ENCODE peak calls at places on chromosomes 3 and 15, in four cellular contexts. One of them, this sample, is unnamed.

GRCh38 chr15:75994220-75994619 is 18.0 kb downstream of the NRG4 start:
- DNase-seq in upper lobe of right lung: no peak
- DNase-seq in hepatocyte: no peak
- DNase-seq in PC-3: no peak
- DNase-seq in this sample: no peak

GRCh38 chr3:4719011-4719649 is 226.0 kb downstream of the ITPR1 start:
- DNase-seq in upper lobe of right lung: no peak
- DNase-seq in hepatocyte: no peak
- DNase-seq in PC-3: no peak
- DNase-seq in this sample: no peak

GRCh38 chr3:194285024-194285858 is 65.9 kb downstream of the CPN2 start:
- DNase-seq in upper lobe of right lung: peak; percentile 13
- DNase-seq in hepatocyte: no peak
- DNase-seq in PC-3: peak; percentile 72
- DNase-seq in this sample: no peak

GRCh38 chr3:124084398-124084881 is 92.5 kb upstream of the ROPN1 start:
- DNase-seq in upper lobe of right lung: no peak
- DNase-seq in hepatocyte: peak; percentile 28
- DNase-seq in PC-3: no peak
- DNase-seq in this sample: no peak

GRCh38 chr3:183502782-183503181 is 52.7 kb downstream of the KLHL6 start:
- DNase-seq in upper lobe of right lung: no peak
- DNase-seq in hepatocyte: no peak
- DNase-seq in PC-3: peak; percentile 52
- DNase-seq in this sample: no peak

GRCh38 chr3:126155819-126156218 is 24.6 kb downstream of the ALDH1L1 start:
- DNase-seq in upper lobe of right lung: no peak
- DNase-seq in hepatocyte: no peak
- DNase-seq in PC-3: no peak
- DNase-seq in this sample: no peak

GRCh38 chr3:29384640-29385039 is 103.8 kb downstream of the RBMS3 start:
- DNase-seq in upper lobe of right lung: no peak
- DNase-seq in hepatocyte: peak; percentile 34
- DNase-seq in PC-3: no peak
- DNase-seq in this sample: peak; percentile 84

GRCh38 chr3:108818404-108818803 is 4.2 kb upstream of the TRAT1 start:
- DNase-seq in upper lobe of right lung: no peak
- DNase-seq in hepatocyte: peak; percentile 64
- DNase-seq in PC-3: peak; percentile 61
- DNase-seq in this sample: no peak

GRCh38 chr3:183331518-183331917 is 78.5 kb downstream of the B3GNT5 start:
- DNase-seq in upper lobe of right lung: no peak
- DNase-seq in hepatocyte: no peak
- DNase-seq in PC-3: no peak
- DNase-seq in this sample: no peak

DNA sequence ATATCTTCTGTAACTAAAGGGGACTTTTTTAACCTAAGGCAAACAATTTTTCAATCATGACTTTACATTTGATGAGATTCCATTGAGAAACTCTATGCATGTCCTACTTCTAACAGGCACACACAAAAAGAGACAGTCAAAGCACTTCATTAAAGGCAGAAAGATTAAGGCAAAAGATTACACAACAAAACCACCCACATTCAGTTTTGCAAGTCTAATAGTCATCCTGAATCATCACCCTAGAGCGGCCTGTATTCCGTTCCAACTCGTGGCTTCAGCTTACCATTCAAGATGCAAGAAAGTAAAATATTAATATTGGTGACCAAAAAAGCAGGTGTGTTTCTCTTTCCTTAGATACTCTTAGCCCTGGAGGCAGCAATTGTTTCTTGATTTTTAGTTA is 205.9 kb downstream of the P3H2 start:
- DNase-seq in upper lobe of right lung: no peak
- DNase-seq in hepatocyte: no peak
- DNase-seq in PC-3: peak; percentile 94
- DNase-seq in this sample: peak; percentile 90
- H3K4me3 ChIP-seq in upper lobe of right lung: no peak overlapping the region
- H3K4me3 ChIP-seq in hepatocyte: no peak overlapping the region
- H3K4me3 ChIP-seq in PC-3: no peak overlapping the region
- H3K4me3 ChIP-seq in this sample: no peak overlapping the region

GRCh38 chr3:161449784-161450183 is 46.8 kb upstream of the OTOL1 start:
- DNase-seq in upper lobe of right lung: no peak
- DNase-seq in hepatocyte: no peak
- DNase-seq in PC-3: peak; percentile 38
- DNase-seq in this sample: no peak
- TF ChIP-seq CTCF in upper lobe of right lung: no peak
- TF ChIP-seq CTCF in hepatocyte: no peak
- TF ChIP-seq CTCF in PC-3: peak; percentile 55
- TF ChIP-seq CTCF in this sample: no peak

GRCh38 chr3:177123820-177124219 is 73.5 kb downstream of the TBL1XR1 start:
- DNase-seq in upper lobe of right lung: no peak
- DNase-seq in hepatocyte: no peak
- DNase-seq in PC-3: no peak
- DNase-seq in this sample: no peak
- H3K36me3 ChIP-seq in upper lobe of right lung: no peaks in the 10 kb centered on the region
- H3K36me3 ChIP-seq in hepatocyte: no peaks in the 10 kb centered on the region
- H3K36me3 ChIP-seq in PC-3: no peaks in the 10 kb centered on the region
- H3K36me3 ChIP-seq in this sample: no peaks in the 10 kb centered on the region

GRCh38 chr3:192726386-192726785 is 955 bp downstream of the FGF12 start:
- DNase-seq in upper lobe of right lung: no peak
- DNase-seq in hepatocyte: no peak
- DNase-seq in PC-3: no peak
- DNase-seq in this sample: no peak

GRCh38 chr3:192731233-192731632 is 3.9 kb upstream of the FGF12 start:
- DNase-seq in upper lobe of right lung: no peak
- DNase-seq in hepatocyte: no peak
- DNase-seq in PC-3: no peak
- DNase-seq in this sample: no peak

DNA sequence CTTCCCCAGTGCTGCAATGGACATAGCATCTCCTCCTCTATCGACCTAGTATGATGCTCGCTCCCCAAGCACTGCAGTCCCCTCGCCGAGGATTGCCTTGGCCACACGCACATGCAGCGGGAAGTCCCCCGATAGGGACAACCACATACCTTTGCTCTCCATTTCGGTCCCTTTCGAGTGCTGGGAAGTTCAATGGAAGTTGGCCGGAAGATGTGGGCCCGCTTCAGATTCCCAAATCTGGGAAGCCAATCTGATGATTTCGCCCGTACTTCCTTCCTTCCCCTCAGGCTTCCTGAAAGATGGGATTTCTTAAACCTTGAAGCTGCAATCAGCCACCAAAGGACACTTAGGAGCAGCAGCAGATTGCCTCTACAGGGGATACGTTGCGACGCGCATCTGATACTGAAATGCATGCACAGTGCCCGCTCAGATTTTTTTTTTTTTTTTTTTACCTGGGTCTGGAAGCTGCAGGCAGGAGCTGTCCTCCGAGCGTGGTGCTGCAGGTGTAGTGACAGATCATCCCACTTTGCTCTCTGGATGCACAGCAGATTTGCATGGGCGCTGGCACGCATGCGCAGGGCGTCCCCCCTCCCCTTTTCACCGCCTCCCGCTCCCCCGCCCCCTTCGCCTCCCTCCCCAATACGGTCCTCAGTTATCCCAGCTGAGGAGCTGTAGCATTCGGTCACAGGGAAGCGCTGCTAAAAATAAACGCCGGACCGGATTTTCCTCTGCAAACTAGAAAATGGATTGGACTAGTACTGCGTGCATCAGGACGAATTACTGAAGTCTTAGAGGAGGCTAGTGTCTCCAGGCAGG is at the start of gene FGF12:
- DNase-seq in upper lobe of right lung: peak; percentile 74
- DNase-seq in hepatocyte: peak; percentile 89
- DNase-seq in PC-3: peak; percentile 52
- DNase-seq in this sample: peak; percentile 4
- H3K4me3 ChIP-seq in upper lobe of right lung: peak within 1 kb of the TSS; percentile 9
- H3K4me3 ChIP-seq in hepatocyte: no peak within 1 kb of the TSS
- H3K4me3 ChIP-seq in PC-3: no peak within 1 kb of the TSS
- H3K4me3 ChIP-seq in this sample: no peak within 1 kb of the TSS